ENCODE peak calls at places on chromosomes 1 and 21, in six cellular contexts. T, Y, N, Q, S and C are unnamed samples.

GRCh38 chr1:97599447-97599846 is 321.4 kb downstream of the DPYD start:
- DNase-seq in T (no peak), Y (peak; percentile 8), N (no peak), Q (no peak), S (peak; percentile 33), C (no peak)

GRCh38 chr1:174982971-174983689 is 16.6 kb upstream of the CACYBP start:
- DNase-seq in T (peak; percentile 66), Y (peak; percentile 59), N (peak; percentile 34), Q (peak; percentile 73), S (peak; percentile 35), C (peak; percentile 36)

GRCh38 chr1:162033445-162033844 is 9.8 kb upstream of the OLFML2B start:
- DNase-seq in T (no peak), Y (no peak), N (no peak), Q (no peak), S (no peak), C (no peak)

GRCh38 chr1:20028726-20029125 is 41.3 kb upstream of the PLA2G5 start:
- DNase-seq in T (no peak), Y (no peak), N (no peak), Q (no peak), S (no peak), C (no peak)

GRCh38 chr1:22551591-22552370 is 11.5 kb upstream of the EPHA8 start:
- DNase-seq in T (no peak), Y (no peak), N (no peak), Q (no peak), S (no peak), C (no peak)

GRCh38 chr1:203572134-203572625 is 54.5 kb upstream of the ATP2B4 start:
- DNase-seq in T (no peak), Y (no peak), N (no peak), Q (peak; percentile 40), S (no peak), C (no peak)

GRCh38 chr1:78114034-78114956 is 68.5 kb downstream of the GIPC2 start:
- DNase-seq in T (peak; percentile 93), Y (peak; percentile 91), N (peak; percentile 75), Q (peak; percentile 89), S (peak; percentile 73), C (peak; percentile 65)

GRCh38 chr21:35953570-35953969 is 106.8 kb downstream of the SETD4 start:
- DNase-seq in T (peak; percentile 19), Y (peak; percentile 50), N (peak; percentile 95), Q (no peak), S (no peak), C (no peak)

GRCh38 chr21:34520769-34521508 is 8.9 kb upstream of the KCNE1 start:
- DNase-seq in T (no peak), Y (no peak), N (no peak), Q (no peak), S (no peak), C (no peak)

GRCh38 chr1:230381049-230381467 is 45.1 kb downstream of the PGBD5 start:
- DNase-seq in T (no peak), Y (no peak), N (peak; percentile 35), Q (no peak), S (no peak), C (no peak)

GRCh38 chr21:43597845-43598244 is 61.4 kb downstream of the HSF2BP start:
- DNase-seq in T (no peak), Y (peak; percentile 49), N (no peak), Q (no peak), S (no peak), C (no peak)

GRCh38 chr1:110829955-110830553 is 42.9 kb upstream of the CD53 start:
- DNase-seq in T (peak; percentile 27), Y (peak; percentile 63), N (peak; percentile 54), Q (peak; percentile 2), S (peak; percentile 29), C (peak; percentile 60)

GRCh38 chr1:86865973-86866637 is 47.8 kb downstream of the SELENOF start:
- DNase-seq in T (no peak), Y (no peak), N (no peak), Q (no peak), S (no peak), C (no peak)

GRCh38 chr1:243470492-243470891 is 214.7 kb downstream of the SDCCAG8 start:
- DNase-seq in T (no peak), Y (no peak), N (no peak), Q (no peak), S (no peak), C (no peak)

GRCh38 chr1:27341525-27342252 is at the start of gene SYTL1:
- DNase-seq in T (no peak), Y (peak; percentile 86), N (peak; percentile 52), Q (peak; percentile 56), S (peak; percentile 86), C (peak; percentile 62)

GRCh38 chr1:223708651-223709268 is 3.6 kb upstream of the CAPN2 start:
- DNase-seq in T (peak; percentile 72), Y (no peak), N (no peak), Q (no peak), S (no peak), C (no peak)
- H3K9ac ChIP-seq in T (peak overlapping the region; percentile 8), Y (peak overlapping the region; percentile 14), N (no peak overlapping the region), Q (no peak overlapping the region), S (no peak overlapping the region), C (no peak overlapping the region)

GRCh38 chr1:152111515-152111968 is 3.7 kb downstream of the TCHH start:
- DNase-seq in T (peak; percentile 50), Y (no peak), N (no peak), Q (peak; percentile 25), S (peak; percentile 67), C (no peak)
- TF ChIP-seq EZH2 in T (peak; percentile 15), Y (no peak), N (no peak), Q (no peak), S (no peak), C (no peak)

DNA sequence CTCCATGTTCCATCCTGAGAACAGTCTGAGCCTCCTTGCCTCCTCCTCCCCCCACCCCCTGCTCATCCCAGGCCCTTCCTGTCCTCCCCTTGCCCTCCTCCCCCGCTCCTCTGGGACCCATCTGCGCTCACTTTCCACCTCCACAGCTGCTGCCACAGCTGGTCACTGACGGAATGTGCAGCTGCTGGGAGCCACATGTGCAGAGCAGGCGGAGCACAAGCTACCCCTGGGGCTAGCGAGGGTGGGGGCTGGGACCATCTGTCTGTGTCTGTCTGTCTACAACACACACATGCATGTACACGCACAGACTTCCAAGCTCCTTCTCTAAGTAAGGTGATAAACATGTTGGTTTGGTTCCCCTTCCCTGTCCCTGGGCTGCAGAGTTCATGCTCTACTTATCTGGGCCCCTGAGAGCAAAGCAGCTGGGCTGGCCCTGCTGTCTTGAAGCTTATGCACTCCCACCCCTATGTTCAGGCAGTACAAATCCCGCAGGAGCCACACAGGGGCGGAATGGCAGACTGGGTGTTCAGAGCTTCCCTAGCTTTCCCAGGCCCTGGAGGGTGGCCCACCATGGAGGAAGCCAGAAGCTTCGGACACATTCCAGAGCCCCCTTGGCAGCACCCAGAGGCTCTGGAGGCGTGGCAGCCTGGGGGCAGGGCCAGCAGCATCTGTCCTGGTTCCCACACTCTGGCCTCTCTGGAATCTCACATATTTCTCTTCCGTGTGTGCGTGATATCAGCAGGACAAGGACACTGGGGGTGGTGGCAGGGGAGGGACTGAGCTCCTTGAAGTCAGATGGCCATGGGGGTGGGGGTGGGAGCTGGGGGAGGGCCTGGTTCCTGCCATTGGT is 7.0 kb upstream of the HEYL start:
- DNase-seq in T (no peak), Y (no peak), N (no peak), Q (peak; percentile 73), S (no peak), C (peak; percentile 23)
- H3K9ac ChIP-seq in T (no peak overlapping the region), Y (no peak overlapping the region), N (no peak overlapping the region), Q (no peak overlapping the region), S (no peak overlapping the region), C (no peak overlapping the region)

GRCh38 chr1:47233165-47233564 is 1.1 kb upstream of the TAL1 start:
- DNase-seq in T (no peak), Y (no peak), N (no peak), Q (no peak), S (no peak), C (no peak)

GRCh38 chr1:47235280-47235679 is 3.3 kb upstream of the TAL1 start:
- DNase-seq in T (peak; percentile 84), Y (no peak), N (no peak), Q (no peak), S (no peak), C (no peak)

GRCh38 chr1:47232187-47232874 is at the start of gene TAL1:
- DNase-seq in T (peak; percentile 83), Y (no peak), N (no peak), Q (no peak), S (no peak), C (no peak)

GRCh38 chr1:47238935-47239640 is 7.1 kb upstream of the TAL1 start:
- DNase-seq in T (no peak), Y (no peak), N (no peak), Q (no peak), S (no peak), C (no peak)

GRCh38 chr1:47235822-47236221 is 3.8 kb upstream of the TAL1 start:
- DNase-seq in T (peak; percentile 47), Y (no peak), N (no peak), Q (no peak), S (no peak), C (no peak)
- TF ChIP-seq EZH2 in T (no peak), Y (no peak), N (no peak), Q (no peak), S (no peak), C (no peak)

GRCh38 chr1:84269286-84269685 is 32.2 kb upstream of the SAMD13 start:
- DNase-seq in T (no peak), Y (no peak), N (no peak), Q (no peak), S (no peak), C (no peak)

GRCh38 chr1:84267476-84267875 is 34.0 kb upstream of the SAMD13 start:
- DNase-seq in T (no peak), Y (no peak), N (no peak), Q (no peak), S (no peak), C (no peak)

GRCh38 chr1:84271452-84272273 is 29.8 kb upstream of the SAMD13 start:
- DNase-seq in T (peak; percentile 14), Y (peak; percentile 17), N (no peak), Q (peak; percentile 61), S (no peak), C (peak; percentile 35)

GRCh38 chr1:84268346-84268745 is 33.2 kb upstream of the SAMD13 start:
- DNase-seq in T (no peak), Y (peak; percentile 44), N (no peak), Q (no peak), S (no peak), C (no peak)

GRCh38 chr1:84272401-84272800 is 29.1 kb upstream of the SAMD13 start:
- DNase-seq in T (no peak), Y (peak; percentile 74), N (no peak), Q (no peak), S (no peak), C (no peak)
- H3K9ac ChIP-seq in T (no peak overlapping the region), Y (peak overlapping the region; percentile 41), N (no peak overlapping the region), Q (no peak overlapping the region), S (no peak overlapping the region), C (no peak overlapping the region)

GRCh38 chr1:90724361-90724760 is 7.3 kb upstream of the BARHL2 start:
- DNase-seq in T (no peak), Y (no peak), N (no peak), Q (no peak), S (no peak), C (no peak)
- TF ChIP-seq EZH2 in T (peak; percentile 56), Y (no peak), N (no peak), Q (peak; percentile 22), S (no peak), C (no peak)

GRCh38 chr1:173416034-173416433 is 61.1 kb upstream of the PRDX6 start:
- DNase-seq in T (no peak), Y (no peak), N (no peak), Q (no peak), S (no peak), C (no peak)
- H3K9ac ChIP-seq in T (no peak overlapping the region), Y (no peak overlapping the region), N (no peak overlapping the region), Q (no peak overlapping the region), S (no peak overlapping the region), C (no peak overlapping the region)